ENCODE peak calls at places on chromosomes 3 and 15, in five cellular contexts. One of them, this sample, is unnamed.

GRCh38 chr3:105355355-105356063 is 11.2 kb upstream of the ALCAM start:
- DNase-seq in DMS153: no peak
- DNase-seq in AG04450: no peak
- DNase-seq in C1 segment of cervical spinal cord: no peak
- DNase-seq in SIG-M5: no peak
- DNase-seq in this sample: no peak

GRCh38 chr3:107662109-107662477 is 139.3 kb downstream of the BBX start:
- DNase-seq in DMS153: no peak
- DNase-seq in AG04450: no peak
- DNase-seq in C1 segment of cervical spinal cord: no peak
- DNase-seq in SIG-M5: no peak
- DNase-seq in this sample: no peak

GRCh38 chr15:83613716-83614115 is 40.2 kb upstream of the ADAMTSL3 start:
- DNase-seq in DMS153: no peak
- DNase-seq in AG04450: no peak
- DNase-seq in C1 segment of cervical spinal cord: no peak
- DNase-seq in SIG-M5: no peak
- DNase-seq in this sample: no peak

GRCh38 chr3:74592359-74592758 is 22.1 kb downstream of the CNTN3 start:
- DNase-seq in DMS153: no peak
- DNase-seq in AG04450: no peak
- DNase-seq in C1 segment of cervical spinal cord: no peak
- DNase-seq in SIG-M5: no peak
- DNase-seq in this sample: no peak

GRCh38 chr3:188673509-188674239 is 498.1 kb upstream of the TPRG1 start:
- DNase-seq in DMS153: no peak
- DNase-seq in AG04450: no peak
- DNase-seq in C1 segment of cervical spinal cord: no peak
- DNase-seq in SIG-M5: no peak
- DNase-seq in this sample: no peak

GRCh38 chr3:14725015-14725431 is 50.1 kb downstream of the C3orf20 start:
- DNase-seq in DMS153: no peak
- DNase-seq in AG04450: peak
- DNase-seq in C1 segment of cervical spinal cord: no peak
- DNase-seq in SIG-M5: no peak
- DNase-seq in this sample: no peak

GRCh38 chr3:193134895-193135294 is 106.1 kb upstream of the PLAAT1 start:
- DNase-seq in DMS153: no peak
- DNase-seq in AG04450: no peak
- DNase-seq in C1 segment of cervical spinal cord: no peak
- DNase-seq in SIG-M5: no peak
- DNase-seq in this sample: no peak

GRCh38 chr15:34337557-34338306 is at the start of gene SLC12A6:
- DNase-seq in DMS153: peak
- DNase-seq in AG04450: peak
- DNase-seq in C1 segment of cervical spinal cord: peak
- DNase-seq in SIG-M5: peak
- DNase-seq in this sample: peak

GRCh38 chr3:115800489-115801080 is 177.3 kb downstream of the GAP43 start:
- DNase-seq in DMS153: no peak
- DNase-seq in AG04450: no peak
- DNase-seq in C1 segment of cervical spinal cord: no peak
- DNase-seq in SIG-M5: no peak
- DNase-seq in this sample: no peak

GRCh38 chr3:111910806-111911205 is 51.7 kb downstream of the PHLDB2 start:
- DNase-seq in DMS153: no peak
- DNase-seq in AG04450: no peak
- DNase-seq in C1 segment of cervical spinal cord: no peak
- DNase-seq in SIG-M5: no peak
- DNase-seq in this sample: peak

GRCh38 chr3:58173670-58174472 is 36.9 kb downstream of the DNASE1L3 start:
- DNase-seq in DMS153: peak
- DNase-seq in AG04450: no peak
- DNase-seq in C1 segment of cervical spinal cord: no peak
- DNase-seq in SIG-M5: no peak
- DNase-seq in this sample: no peak

GRCh38 chr3:51190827-51191226 is 194.3 kb upstream of the MANF start:
- DNase-seq in DMS153: no peak
- DNase-seq in AG04450: no peak
- DNase-seq in C1 segment of cervical spinal cord: no peak
- DNase-seq in SIG-M5: no peak
- DNase-seq in this sample: no peak

GRCh38 chr3:64049136-64049535 is 25.8 kb upstream of the PSMD6 start:
- DNase-seq in DMS153: no peak
- DNase-seq in AG04450: no peak
- DNase-seq in C1 segment of cervical spinal cord: no peak
- DNase-seq in SIG-M5: no peak
- DNase-seq in this sample: no peak

GRCh38 chr15:82874267-82874666 is 64.8 kb downstream of the WHAMM start:
- DNase-seq in DMS153: no peak
- DNase-seq in AG04450: no peak
- DNase-seq in C1 segment of cervical spinal cord: no peak
- DNase-seq in SIG-M5: no peak
- DNase-seq in this sample: no peak

GRCh38 chr3:99859855-99860254 is 42.2 kb downstream of the CMSS1 start:
- DNase-seq in DMS153: no peak
- DNase-seq in AG04450: peak
- DNase-seq in C1 segment of cervical spinal cord: no peak
- DNase-seq in SIG-M5: no peak
- DNase-seq in this sample: no peak

GRCh38 chr3:192802957-192803899 is 75.9 kb upstream of the FGF12 start:
- DNase-seq in DMS153: no peak
- DNase-seq in AG04450: peak
- DNase-seq in C1 segment of cervical spinal cord: no peak
- DNase-seq in SIG-M5: no peak
- DNase-seq in this sample: no peak

GRCh38 chr3:141392018-141392370 is 23.7 kb downstream of the ZBTB38 start:
- DNase-seq in DMS153: no peak
- DNase-seq in AG04450: no peak
- DNase-seq in C1 segment of cervical spinal cord: no peak
- DNase-seq in SIG-M5: no peak
- DNase-seq in this sample: no peak

GRCh38 chr15:47718474-47719440 is 1.5 kb downstream of the SEMA6D start:
- DNase-seq in DMS153: no peak
- DNase-seq in AG04450: no peak
- DNase-seq in C1 segment of cervical spinal cord: peak
- DNase-seq in SIG-M5: no peak
- DNase-seq in this sample: peak

GRCh38 chr15:90730290-90730689 is 13.1 kb downstream of the BLM start:
- DNase-seq in DMS153: no peak
- DNase-seq in AG04450: no peak
- DNase-seq in C1 segment of cervical spinal cord: no peak
- DNase-seq in SIG-M5: no peak
- DNase-seq in this sample: no peak

GRCh38 chr15:34049096-34049495 is 10.1 kb upstream of the AVEN start:
- DNase-seq in DMS153: no peak
- DNase-seq in AG04450: peak
- DNase-seq in C1 segment of cervical spinal cord: no peak
- DNase-seq in SIG-M5: no peak
- DNase-seq in this sample: no peak

GRCh38 chr15:72375846-72376581 is at the start of gene HEXA:
- DNase-seq in DMS153: peak
- DNase-seq in AG04450: peak
- DNase-seq in C1 segment of cervical spinal cord: peak
- DNase-seq in SIG-M5: peak
- DNase-seq in this sample: peak

This sample was measured in frontal cortex.